ENCODE peak calls at places on chromosomes 7 and 10, in eight cellular contexts. T is heart left ventricle, P is tibial nerve, M is H9, Z is cardiac fibroblast, S is cardiac muscle cell, W is body of pancreas, N is MCF 10A. U is an unnamed sample.

GRCh38 chr10:58930497-58930896 is 245.9 kb upstream of the PHYHIPL start:
- DNase-seq in S (no peak), N (no peak), Z (no peak), P (no peak), M (no peak), T (no peak), W (no peak), U (no peak)

GRCh38 chr10:124539935-124540641 is 78.5 kb downstream of the LHPP start:
- DNase-seq in S (peak; percentile 58), T (peak; percentile 73), M (peak; percentile 78), W (peak; percentile 52), Z (peak; percentile 41), P (peak; percentile 49), N (peak; percentile 34), U (peak; percentile 86)

GRCh38 chr7:30656006-30656575 is 26.2 kb downstream of the CRHR2 start:
- DNase-seq in W (no peak), T (no peak), S (no peak), M (no peak), N (no peak), P (no peak), Z (no peak), U (no peak)

GRCh38 chr10:34940436-34940835 is 125.3 kb upstream of the PARD3 start:
- DNase-seq in S (no peak), Z (no peak), T (no peak), N (no peak), P (no peak), M (no peak), W (no peak), U (no peak)

GRCh38 chr7:13879994-13880686 is 109.3 kb downstream of the ETV1 start:
- DNase-seq in Z (peak; percentile 58), M (no peak), N (peak; percentile 83), P (no peak), S (peak; percentile 25), W (no peak), T (no peak), U (no peak)

GRCh38 chr7:69780377-69780776 is 182.1 kb downstream of the AUTS2 start:
- DNase-seq in Z (no peak), W (no peak), S (peak; percentile 25), M (peak; percentile 77), P (no peak), N (no peak), T (no peak), U (no peak)

GRCh38 chr10:98959486-98959885 is 276.2 kb downstream of the HPSE2 start:
- DNase-seq in M (no peak), T (no peak), P (no peak), N (no peak), W (no peak), S (no peak), Z (no peak), U (no peak)

GRCh38 chr7:73341877-73342276 is 13.9 kb downstream of the FKBP6 start:
- DNase-seq in P (no peak), T (no peak), N (peak; percentile 54), M (no peak), Z (peak; percentile 82), S (peak; percentile 84), W (no peak), U (no peak)

GRCh38 chr7:21616796-21617436 is 74.1 kb downstream of the DNAH11 start:
- DNase-seq in S (peak; percentile 55), M (no peak), Z (peak; percentile 81), P (no peak), N (peak; percentile 69), W (no peak), T (no peak), U (no peak)

GRCh38 chr7:139016931-139017511 is 18.8 kb downstream of the ZC3HAV1L start:
- DNase-seq in M (peak; percentile 62), T (peak; percentile 58), W (peak; percentile 55), N (peak; percentile 77), S (peak; percentile 82), Z (peak; percentile 74), P (peak; percentile 33), U (peak; percentile 81)

GRCh38 chr10:22183771-22184466 is 33.9 kb downstream of the EBLN1 start:
- DNase-seq in W (no peak), Z (peak; percentile 49), P (no peak), M (no peak), T (no peak), S (peak; percentile 77), N (peak; percentile 39), U (no peak)

GRCh38 chr7:70068531-70068930 is 470.3 kb downstream of the AUTS2 start:
- DNase-seq in T (no peak), S (no peak), N (no peak), P (no peak), Z (no peak), W (no peak), M (no peak), U (no peak)

GRCh38 chr10:44985175-44985681 is 6.6 kb upstream of the DEPP1 start:
- DNase-seq in Z (no peak), T (no peak), S (peak; percentile 40), P (no peak), N (no peak), W (peak; percentile 22), M (no peak), U (no peak)

GRCh38 chr7:119711104-119711503 is 561.9 kb upstream of the KCND2 start:
- DNase-seq in P (no peak), W (no peak), S (no peak), Z (no peak), M (no peak), N (no peak), T (no peak), U (peak; percentile 14)
- TF ChIP-seq CTCF in P (no peak), W (no peak), S (no peak), Z (no peak), M (no peak), N (no peak), T (no peak), U (no peak)

GRCh38 chr10:12107781-12108180 is 21.7 kb upstream of the SEC61A2 start:
- DNase-seq in S (no peak), W (no peak), Z (no peak), N (no peak), T (no peak), P (no peak), M (no peak), U (no peak)

GRCh38 chr10:12097791-12098190 is 29.0 kb downstream of the DHTKD1 start:
- DNase-seq in M (no peak), T (no peak), S (no peak), N (no peak), Z (peak; percentile 19), W (no peak), P (no peak), U (no peak)

GRCh38 chr10:12103743-12104142 is 25.7 kb upstream of the SEC61A2 start:
- DNase-seq in M (no peak), N (no peak), P (no peak), Z (no peak), W (no peak), S (no peak), T (no peak), U (no peak)
- TF ChIP-seq CTCF in M (no peak), N (no peak), P (no peak), Z (no peak), W (no peak), S (no peak), T (no peak), U (no peak)

GRCh38 chr7:85464042-85464651 is 277.3 kb upstream of the SEMA3D start:
- DNase-seq in T (no peak), P (no peak), M (no peak), S (peak; percentile 28), N (no peak), Z (peak; percentile 8), W (no peak), U (no peak)
- TF ChIP-seq CTCF in T (peak; percentile 10), P (peak; percentile 21), M (peak; percentile 46), S (peak; percentile 22), N (no peak), Z (no peak), W (no peak), U (no peak)

GRCh38 chr10:110535958-110536891 is 31.3 kb upstream of the SMC3 start:
- DNase-seq in W (no peak), P (no peak), Z (peak; percentile 89), N (peak; percentile 44), T (peak; percentile 43), S (peak; percentile 57), M (peak; percentile 60), U (peak; percentile 72)
- TF ChIP-seq CTCF in W (peak; percentile 42), P (no peak), Z (peak; percentile 21), N (no peak), T (peak; percentile 49), S (peak; percentile 34), M (peak; percentile 61), U (peak; percentile 21)

DNA sequence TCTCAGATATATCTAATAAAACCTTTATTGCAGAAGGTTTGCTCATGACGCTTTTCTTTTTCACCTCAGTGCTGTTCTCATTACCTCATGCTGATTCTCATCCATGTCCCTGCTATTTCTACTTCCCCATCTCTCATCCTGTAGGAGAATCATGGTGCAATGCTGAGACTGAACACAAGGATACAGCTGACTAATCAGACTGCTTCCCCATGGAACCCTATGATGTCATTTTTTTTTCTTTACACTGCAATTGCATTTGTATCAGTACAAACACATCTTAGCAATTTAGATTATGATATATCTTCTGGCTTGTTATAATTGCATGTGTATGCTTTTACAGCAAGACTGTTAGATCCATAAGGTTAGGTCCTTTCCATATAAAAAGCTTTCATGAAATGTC is 93.7 kb downstream of the SEMA3A start:
- DNase-seq in M (no peak), Z (peak; percentile 61), S (peak; percentile 44), W (no peak), T (no peak), N (peak; percentile 40), P (no peak), U (no peak)
- TF ChIP-seq CTCF in M (peak; percentile 49), Z (peak; percentile 40), S (peak; percentile 31), W (no peak), T (no peak), N (peak; percentile 16), P (no peak), U (no peak)

DNA sequence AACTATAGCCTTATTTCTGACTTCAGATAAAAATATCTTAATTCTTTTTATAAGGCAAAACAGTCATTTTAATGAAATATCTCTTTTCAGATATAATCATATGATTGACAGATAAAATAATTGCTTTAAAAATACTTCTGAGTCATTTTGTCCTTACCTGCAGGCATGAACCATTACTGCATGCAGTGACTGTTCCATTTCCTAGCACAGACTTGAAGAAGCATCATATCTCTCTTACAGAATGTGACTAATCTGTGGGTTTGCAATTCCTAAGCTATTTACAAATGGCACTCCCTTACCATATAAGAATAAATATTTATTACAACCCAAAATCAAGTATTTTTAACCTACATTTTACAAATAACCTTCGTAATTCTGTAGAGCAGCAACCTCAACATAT is 120.7 kb downstream of the SRPK2 start:
- DNase-seq in M (no peak), Z (peak; percentile 86), W (no peak), S (peak; percentile 61), T (no peak), N (peak; percentile 58), P (no peak), U (no peak)
- TF ChIP-seq CTCF in M (no peak), Z (no peak), W (peak; percentile 15), S (no peak), T (no peak), N (no peak), P (no peak), U (no peak)